ENCODE peak calls at places on chromosomes 3 and 15, in four cellular contexts. G, F, Y and Z are unnamed samples. For H3K4me1, the result is how much of the 10 kb centered on the place peaks cover.

GRCh38 chr3:113405180-113405579 is 36.1 kb downstream of the CFAP44 start:
- DNase-seq in G (no peak), F (no peak), Y (no peak), Z (no peak)

GRCh38 chr3:17258823-17259436 is 374.2 kb downstream of the PLCL2 start:
- DNase-seq in G (no peak), F (no peak), Y (no peak), Z (no peak)

GRCh38 chr3:58404396-58404795 is 29.2 kb downstream of the PDHB start:
- DNase-seq in G (no peak), F (no peak), Y (no peak), Z (no peak)

GRCh38 chr3:36653095-36653494 is 111.3 kb downstream of the DCLK3 start:
- DNase-seq in G (no peak), F (no peak), Y (no peak), Z (no peak)

GRCh38 chr3:66469220-66469640 is 31.6 kb downstream of the LRIG1 start:
- DNase-seq in G (no peak), F (no peak), Y (no peak), Z (no peak)

GRCh38 chr3:128686465-128686864 is 35.8 kb upstream of the RPN1 start:
- DNase-seq in G (no peak), F (no peak), Y (peak), Z (no peak)

GRCh38 chr3:189981668-189982067 is 139.0 kb downstream of the P3H2 start:
- DNase-seq in G (no peak), F (peak), Y (no peak), Z (no peak)

GRCh38 chr3:185744997-185745843 is 79.6 kb downstream of the IGF2BP2 start:
- DNase-seq in G (peak), F (no peak), Y (no peak), Z (no peak)

GRCh38 chr3:138051946-138052802 is 42.2 kb downstream of the CLDN18 start:
- DNase-seq in G (peak), F (no peak), Y (peak), Z (no peak)

GRCh38 chr3:13288732-13289718 is 131.1 kb downstream of the NUP210 start:
- DNase-seq in G (no peak), F (no peak), Y (peak), Z (peak)

GRCh38 chr3:167876603-167877325 is 141.2 kb downstream of the SERPINI1 start:
- DNase-seq in G (no peak), F (no peak), Y (no peak), Z (no peak)

GRCh38 chr15:59284768-59285368 is 78.2 kb downstream of the LDHAL6B start:
- DNase-seq in G (no peak), F (no peak), Y (no peak), Z (no peak)

GRCh38 chr3:51668756-51669155 is 2.3 kb upstream of the TEX264 start:
- DNase-seq in G (no peak), F (no peak), Y (no peak), Z (no peak)

GRCh38 chr15:71080705-71081104 is 34.6 kb upstream of the THSD4 start:
- DNase-seq in G (no peak), F (peak), Y (no peak), Z (no peak)

GRCh38 chr15:94671845-94672524 is 440.6 kb downstream of the MCTP2 start:
- DNase-seq in G (peak), F (no peak), Y (no peak), Z (no peak)

GRCh38 chr3:27721717-27722564 is at the start of gene EOMES:
- DNase-seq in G (peak), F (no peak), Y (peak), Z (no peak)

GRCh38 chr3:129534428-129535027 is 6.1 kb downstream of the RHO start:
- DNase-seq in G (peak), F (no peak), Y (no peak), Z (no peak)

GRCh38 chr3:71064976-71065763 is 518.4 kb downstream of the FOXP1 start:
- DNase-seq in G (peak), F (peak), Y (peak), Z (peak)

GRCh38 chr3:193980326-193980725 is 155.6 kb upstream of the HES1 start:
- DNase-seq in G (no peak), F (no peak), Y (no peak), Z (no peak)

GRCh38 chr15:77607111-77607893 is 25.4 kb downstream of the LINGO1 start:
- DNase-seq in G (peak), F (no peak), Y (no peak), Z (peak)

GRCh38 chr3:176566757-176567156 is 630.5 kb downstream of the TBL1XR1 start:
- DNase-seq in G (no peak), F (no peak), Y (no peak), Z (no peak)

GRCh38 chr3:139318431-139318816 is 25.4 kb upstream of the MRPS22 start:
- DNase-seq in G (no peak), F (no peak), Y (no peak), Z (no peak)

GRCh38 chr3:65107174-65107573 is 419.4 kb upstream of the ADAMTS9 start:
- DNase-seq in G (no peak), F (no peak), Y (no peak), Z (no peak)

GRCh38 chr3:24678441-24678865 is 183.8 kb upstream of the THRB start:
- DNase-seq in G (no peak), F (no peak), Y (no peak), Z (no peak)

GRCh38 chr3:69219101-69219708 is 96.8 kb upstream of the LMOD3 start:
- DNase-seq in G (no peak), F (no peak), Y (no peak), Z (no peak)

GRCh38 chr3:143535994-143536784 is 312.1 kb downstream of the SLC9A9 start:
- DNase-seq in G (no peak), F (no peak), Y (no peak), Z (no peak)

GRCh38 chr3:184415229-184415517 is 35.3 kb downstream of the CHRD start:
- DNase-seq in G (no peak), F (no peak), Y (no peak), Z (no peak)

GRCh38 chr3:55147856-55148720 is 220.2 kb upstream of the LRTM1 start:
- DNase-seq in G (no peak), F (no peak), Y (no peak), Z (no peak)

GRCh38 chr3:136903899-136904298 is 41.9 kb downstream of the NCK1 start:
- DNase-seq in G (no peak), F (no peak), Y (no peak), Z (no peak)

GRCh38 chr3:129506272-129506742 is 22.1 kb upstream of the RHO start:
- DNase-seq in G (no peak), F (no peak), Y (no peak), Z (peak)

GRCh38 chr15:85993116-85993515 is 86.6 kb upstream of the AGBL1 start:
- DNase-seq in G (no peak), F (no peak), Y (no peak), Z (no peak)

GRCh38 chr3:152109038-152109437 is 159.7 kb upstream of the MBNL1 start:
- DNase-seq in G (no peak), F (no peak), Y (no peak), Z (no peak)

GRCh38 chr15:23645379-23646164 is 2.1 kb downstream of the MAGEL2 start:
- DNase-seq in G (peak), F (no peak), Y (no peak), Z (no peak)

GRCh38 chr3:32686713-32687112 is 1.7 kb downstream of the CNOT10 start:
- DNase-seq in G (no peak), F (no peak), Y (no peak), Z (no peak)

GRCh38 chr3:56154297-56154696 is 314.0 kb downstream of the ERC2 start:
- DNase-seq in G (no peak), F (no peak), Y (no peak), Z (no peak)

GRCh38 chr15:68408526-68408925 is 23.4 kb downstream of the ITGA11 start:
- DNase-seq in G (no peak), F (peak), Y (no peak), Z (peak)

GRCh38 chr15:90558182-90558581 is 28.5 kb downstream of the CRTC3 start:
- DNase-seq in G (no peak), F (peak), Y (no peak), Z (no peak)

GRCh38 chr3:46986055-46986730 is 6.7 kb downstream of the NBEAL2 start:
- DNase-seq in G (no peak), F (no peak), Y (peak), Z (peak)

GRCh38 chr15:74417230-74417629 is 16.5 kb downstream of the SEMA7A start:
- DNase-seq in G (no peak), F (no peak), Y (no peak), Z (no peak)

GRCh38 chr15:74415966-74416916 is 17.5 kb downstream of the SEMA7A start:
- DNase-seq in G (no peak), F (no peak), Y (no peak), Z (no peak)

GRCh38 chr15:74419432-74419831 is 14.3 kb downstream of the SEMA7A start:
- DNase-seq in G (no peak), F (no peak), Y (no peak), Z (no peak)

GRCh38 chr15:74418575-74419338 is 15.0 kb downstream of the SEMA7A start:
- DNase-seq in G (no peak), F (no peak), Y (no peak), Z (no peak)

GRCh38 chr15:74417670-74418069 is 16.1 kb downstream of the SEMA7A start:
- DNase-seq in G (no peak), F (no peak), Y (no peak), Z (no peak)
- H3K4me1 ChIP-seq in G (under half), F (under half), Y (under half), Z (under half)

GRCh38 chr15:31275331-31276262 is 51.0 kb upstream of the KLF13 start:
- DNase-seq in G (no peak), F (peak), Y (peak), Z (peak)

GRCh38 chr15:31276596-31277298 is 49.9 kb upstream of the KLF13 start:
- DNase-seq in G (no peak), F (no peak), Y (no peak), Z (peak)

GRCh38 chr15:31278056-31278445 is 48.6 kb upstream of the KLF13 start:
- DNase-seq in G (peak), F (peak), Y (no peak), Z (peak)

GRCh38 chr15:31278544-31279220 is 48.0 kb upstream of the KLF13 start:
- DNase-seq in G (peak), F (peak), Y (no peak), Z (peak)

GRCh38 chr15:31277335-31278055 is 49.1 kb upstream of the KLF13 start:
- DNase-seq in G (no peak), F (no peak), Y (no peak), Z (no peak)
- H3K4me1 ChIP-seq in G (under half), F (under half), Y (under half), Z (under half)

GRCh38 chr15:64950888-64951287 is 38.8 kb downstream of the SPG21 start:
- DNase-seq in G (no peak), F (no peak), Y (no peak), Z (no peak)
- H3K4me1 ChIP-seq in G (under half), F (under half), Y (under half), Z (under half)

GRCh38 chr3:114508208-114508607 is 214.4 kb downstream of the TIGIT start:
- DNase-seq in G (no peak), F (no peak), Y (no peak), Z (no peak)
- H3K4me1 ChIP-seq in G (under half), F (under half), Y (under half), Z (under half)

GRCh38 chr15:38471974-38472373 is 18.0 kb downstream of the FAM98B start:
- DNase-seq in G (no peak), F (no peak), Y (no peak), Z (no peak)
- H3K4me1 ChIP-seq in G (under half), F (under half), Y (under half), Z (under half)

DNA sequence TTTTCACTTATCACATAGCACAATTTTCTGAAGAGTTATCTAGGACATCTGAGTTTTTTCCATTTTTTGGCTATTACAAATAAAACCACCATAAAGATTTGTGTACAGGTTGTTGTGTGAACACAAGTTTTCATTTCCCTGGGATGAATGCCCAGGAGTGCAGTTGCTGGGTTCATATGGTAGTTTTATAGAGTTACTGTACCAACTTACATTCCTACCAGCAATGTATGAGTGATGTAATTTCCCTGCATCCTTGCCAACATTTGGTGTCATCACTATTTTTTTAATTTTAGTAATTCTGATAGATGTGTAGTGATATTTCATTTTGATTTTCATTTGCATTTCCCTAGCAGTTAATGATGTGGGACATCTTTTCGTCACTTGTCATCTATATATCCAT is 20.5 kb downstream of the FILIP1L start:
- DNase-seq in G (no peak), F (no peak), Y (no peak), Z (no peak)
- H3K4me1 ChIP-seq in G (under half), F (under half), Y (under half), Z (under half)

GRCh38 chr15:69725210-69725609 is 272.6 kb downstream of the RPLP1 start:
- DNase-seq in G (no peak), F (no peak), Y (no peak), Z (no peak)
- H3K4me1 ChIP-seq in G (under half), F (under half), Y (under half), Z (under half)

GRCh38 chr3:131717493-131717892 is 214.7 kb upstream of the MRPL3 start:
- DNase-seq in G (no peak), F (no peak), Y (no peak), Z (no peak)
- H3K4me1 ChIP-seq in G (under half), F (under half), Y (under half), Z (under half)

DNA sequence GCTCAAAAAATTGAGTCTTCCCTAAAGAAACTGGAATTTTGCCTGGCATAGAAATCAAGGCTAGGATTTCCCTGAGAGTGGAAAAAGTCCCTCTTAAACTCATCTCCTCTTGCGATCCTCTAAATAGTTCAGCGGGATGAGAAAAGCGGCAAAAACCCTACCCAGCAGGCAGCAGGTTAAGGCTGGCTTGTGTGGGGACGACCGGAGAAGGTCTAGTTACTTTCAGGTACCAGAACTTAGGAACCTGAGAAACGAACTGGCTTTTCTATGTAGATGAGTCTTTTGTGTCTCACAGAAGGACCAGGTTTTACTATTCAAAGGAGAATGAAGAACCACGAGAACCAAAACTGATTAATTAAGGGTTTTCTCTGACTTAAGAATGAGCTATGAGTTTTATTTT is 523.7 kb upstream of the TGFBR2 start:
- DNase-seq in G (peak), F (no peak), Y (no peak), Z (no peak)
- H3K4me1 ChIP-seq in G (under half), F (under half), Y (under half), Z (under half)

DNA sequence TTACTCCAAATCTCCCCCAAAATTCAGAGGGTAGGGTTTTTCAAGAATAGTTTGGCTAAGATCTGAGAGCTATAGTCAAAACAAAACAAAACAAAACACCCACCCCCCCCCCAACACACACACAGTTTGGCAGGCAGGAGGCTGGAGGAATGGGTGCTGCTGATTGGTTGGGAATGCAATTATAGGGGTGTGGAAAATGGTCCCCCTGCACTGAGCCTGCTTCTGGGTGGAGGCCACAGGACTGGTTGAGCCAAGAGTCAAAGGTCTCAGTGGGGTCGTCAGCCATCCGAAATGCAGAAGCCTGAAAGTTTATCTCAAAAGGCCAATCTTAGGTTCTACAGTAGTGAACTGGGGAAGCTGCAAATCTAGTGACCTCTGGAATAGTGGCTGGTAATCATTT is 2.5 kb upstream of the HACD2 start:
- DNase-seq in G (peak), F (no peak), Y (no peak), Z (no peak)
- H3K4me1 ChIP-seq in G (under half), F (under half), Y (under half), Z (under half)